ENCODE peak calls at places on chromosomes 13 and 19, in five cellular contexts. U is GM04504, D is right lobe of liver, F is SK-N-SH, V is GM23248. Z is an unnamed sample.

GRCh38 chr13:42534785-42535184 is 39.2 kb upstream of the TNFSF11 start:
- DNase-seq in U (no peak), D (no peak), F (no peak), V (no peak), Z (no peak)

GRCh38 chr19:42252365-42253244 is 2.3 kb downstream of the ERF start:
- DNase-seq in U (no peak), D (peak; percentile 30), F (peak; percentile 53), V (peak; percentile 87), Z (peak; percentile 46)

GRCh38 chr19:54096642-54097106 is 3.9 kb downstream of the OSCAR start:
- DNase-seq in U (peak; percentile 7), D (no peak), F (no peak), V (peak; percentile 66), Z (no peak)

GRCh38 chr13:25860862-25861261 is 191.0 kb downstream of the SHISA2 start:
- DNase-seq in U (no peak), D (no peak), F (no peak), V (peak; percentile 24), Z (no peak)

GRCh38 chr19:23980805-23981204 is 66.1 kb downstream of the ZNF726 start:
- DNase-seq in U (no peak), D (no peak), F (no peak), V (no peak), Z (no peak)

GRCh38 chr13:37657134-37657533 is 58.6 kb upstream of the POSTN start:
- DNase-seq in U (no peak), D (no peak), F (no peak), V (peak; percentile 75), Z (no peak)

GRCh38 chr13:44713793-44714469 is 137.8 kb upstream of the TSC22D1 start:
- DNase-seq in U (peak; percentile 76), D (no peak), F (no peak), V (peak; percentile 95), Z (no peak)

GRCh38 chr19:50368649-50369570 is 3.5 kb upstream of the NAPSA start:
- DNase-seq in U (peak; percentile 73), D (peak; percentile 79), F (peak; percentile 84), V (peak; percentile 90), Z (peak; percentile 80)

GRCh38 chr19:40685016-40685526 is 5.4 kb downstream of the NUMBL start:
- DNase-seq in U (no peak), D (no peak), F (no peak), V (no peak), Z (no peak)

GRCh38 chr13:113668491-113668971 is 1.5 kb downstream of the GRK1 start:
- DNase-seq in U (no peak), D (no peak), F (no peak), V (no peak), Z (peak; percentile 4)

GRCh38 chr13:50678464-50679162 is 164.9 kb downstream of the DLEU7 start:
- DNase-seq in U (peak; percentile 83), D (no peak), F (no peak), V (peak; percentile 95), Z (no peak)

GRCh38 chr13:84430441-84430840 is 548.2 kb upstream of the SLITRK1 start:
- DNase-seq in U (no peak), D (no peak), F (no peak), V (peak; percentile 27), Z (no peak)

GRCh38 chr13:71067164-71067815 is 799.7 kb downstream of the DACH1 start:
- DNase-seq in U (no peak), D (no peak), F (no peak), V (no peak), Z (no peak)

GRCh38 chr19:34436716-34437115 is 8.5 kb downstream of the UBA2 start:
- DNase-seq in U (no peak), D (no peak), F (no peak), V (no peak), Z (no peak)

GRCh38 chr19:18478545-18479311 is 40.8 kb upstream of the ISYNA1 start:
- DNase-seq in U (peak; percentile 88), D (peak; percentile 86), F (peak; percentile 70), V (peak; percentile 93), Z (peak; percentile 82)

GRCh38 chr13:99484405-99484981 is 16.8 kb upstream of the TM9SF2 start:
- DNase-seq in U (peak; percentile 63), D (no peak), F (no peak), V (peak; percentile 74), Z (no peak)

GRCh38 chr19:30073152-30074000 is 131.3 kb downstream of the URI1 start:
- DNase-seq in U (no peak), D (no peak), F (no peak), V (no peak), Z (no peak)

GRCh38 chr19:1069009-1069779 is 2.2 kb downstream of the ARHGAP45 start:
- DNase-seq in U (no peak), D (peak; percentile 69), F (no peak), V (no peak), Z (peak; percentile 71)

GRCh38 chr13:110759710-110760109 is 46.2 kb downstream of the ING1 start:
- DNase-seq in U (no peak), D (no peak), F (no peak), V (peak; percentile 83), Z (no peak)

GRCh38 chr13:65597839-65598818 is 1632.0 kb downstream of the PCDH9 start:
- DNase-seq in U (peak; percentile 53), D (no peak), F (no peak), V (peak; percentile 44), Z (no peak)

GRCh38 chr19:33063356-33064116 is 1.2 kb downstream of the RHPN2 start:
- DNase-seq in U (no peak), D (peak; percentile 27), F (peak; percentile 57), V (no peak), Z (no peak)

GRCh38 chr19:49546825-49547565 is 19.2 kb downstream of the RCN3 start:
- DNase-seq in U (peak; percentile 86), D (no peak), F (peak; percentile 83), V (peak; percentile 94), Z (no peak)

GRCh38 chr13:38045278-38046048 is 175.9 kb upstream of the TRPC4 start:
- DNase-seq in U (no peak), D (no peak), F (peak; percentile 10), V (peak; percentile 45), Z (no peak)

GRCh38 chr13:29573190-29573589 is 22.3 kb downstream of the SLC7A1 start:
- DNase-seq in U (no peak), D (no peak), F (no peak), V (peak; percentile 60), Z (no peak)

GRCh38 chr19:3969435-3970312 is 1.2 kb downstream of the DAPK3 start:
- DNase-seq in U (peak; percentile 84), D (peak; percentile 40), F (no peak), V (peak; percentile 92), Z (no peak)

GRCh38 chr19:34332027-34332786 is 32.8 kb upstream of the GPI start:
- DNase-seq in U (no peak), D (no peak), F (no peak), V (no peak), Z (no peak)

GRCh38 chr13:42592915-42593718 is 19.2 kb downstream of the TNFSF11 start:
- DNase-seq in U (no peak), D (no peak), F (no peak), V (no peak), Z (no peak)

GRCh38 chr13:104594801-104595200 is 1528.6 kb upstream of the SLC10A2 start:
- DNase-seq in U (no peak), D (no peak), F (no peak), V (no peak), Z (no peak)

GRCh38 chr19:55642153-55643002 is 1.1 kb upstream of the ZNF581 start:
- DNase-seq in U (no peak), D (peak; percentile 30), F (peak; percentile 47), V (peak; percentile 63), Z (no peak)

GRCh38 chr13:109687559-109688448 is 98.6 kb downstream of the IRS2 start:
- DNase-seq in U (no peak), D (peak; percentile 50), F (no peak), V (no peak), Z (no peak)

GRCh38 chr13:72757792-72758535 is 23.7 kb downstream of the DIS3 start:
- DNase-seq in U (no peak), D (no peak), F (no peak), V (peak; percentile 9), Z (no peak)

GRCh38 chr19:49042177-49042576 is 1.5 kb upstream of the CGB5 start:
- DNase-seq in U (no peak), D (no peak), F (no peak), V (peak; percentile 33), Z (no peak)

GRCh38 chr13:44726214-44726613 is 150.1 kb upstream of the TSC22D1 start:
- DNase-seq in U (peak; percentile 94), D (no peak), F (no peak), V (peak; percentile 93), Z (no peak)

GRCh38 chr13:105410602-105411001 is 1124.9 kb downstream of the EFNB2 start:
- DNase-seq in U (peak; percentile 40), D (peak; percentile 71), F (peak; percentile 3), V (peak; percentile 19), Z (peak; percentile 47)

GRCh38 chr13:110133425-110134235 is 173.3 kb downstream of the COL4A1 start:
- DNase-seq in U (no peak), D (no peak), F (no peak), V (no peak), Z (no peak)

GRCh38 chr19:44258835-44259413 is 762 bp upstream of the ZNF233 start:
- DNase-seq in U (no peak), D (no peak), F (no peak), V (no peak), Z (no peak)

GRCh38 chr13:47146991-47147783 is 250.3 kb upstream of the HTR2A start:
- DNase-seq in U (no peak), D (no peak), F (no peak), V (no peak), Z (no peak)

GRCh38 chr13:82747331-82747730 is 1134.9 kb downstream of the SLITRK1 start:
- DNase-seq in U (no peak), D (no peak), F (no peak), V (peak; percentile 35), Z (no peak)

Z was measured in left ventricle myocardium inferior.